ENCODE peak calls at places on chromosomes 16 and 17, in nine cellular contexts. One of them, this sample, is unnamed. For H3K4me1 and H3K27me3, the result is how much of the 10 kb centered on the place peaks cover.

GRCh38 chr16:48479955-48480354 is 94.7 kb upstream of the SIAH1 start:
- DNase-seq in HCT116: no peak
- DNase-seq in body of pancreas: no peak
- DNase-seq in cardiac muscle cell: no peak
- DNase-seq in heart left ventricle: no peak
- DNase-seq in breast epithelium: no peak
- DNase-seq in CD8-positive, alpha-beta T cell: no peak
- DNase-seq in tibial nerve: no peak
- DNase-seq in transverse colon: no peak
- DNase-seq in this sample: no peak

GRCh38 chr17:75876190-75876937 is 2.0 kb downstream of the TRIM47 start:
- DNase-seq in breast epithelium: no peak
- DNase-seq in CD8-positive, alpha-beta T cell: peak
- DNase-seq in heart left ventricle: peak
- DNase-seq in transverse colon: peak
- DNase-seq in cardiac muscle cell: no peak
- DNase-seq in body of pancreas: peak
- DNase-seq in HCT116: peak
- DNase-seq in tibial nerve: no peak
- DNase-seq in this sample: peak

GRCh38 chr16:68357521-68357922 is 46.7 kb downstream of the PRMT7 start:
- DNase-seq in tibial nerve: no peak
- DNase-seq in heart left ventricle: no peak
- DNase-seq in body of pancreas: no peak
- DNase-seq in HCT116: no peak
- DNase-seq in CD8-positive, alpha-beta T cell: no peak
- DNase-seq in transverse colon: no peak
- DNase-seq in cardiac muscle cell: no peak
- DNase-seq in breast epithelium: no peak
- DNase-seq in this sample: no peak

GRCh38 chr17:9702916-9703780 is 57.8 kb downstream of the USP43 start:
- DNase-seq in tibial nerve: no peak
- DNase-seq in body of pancreas: no peak
- DNase-seq in CD8-positive, alpha-beta T cell: no peak
- DNase-seq in HCT116: no peak
- DNase-seq in transverse colon: no peak
- DNase-seq in heart left ventricle: no peak
- DNase-seq in cardiac muscle cell: peak
- DNase-seq in breast epithelium: no peak
- DNase-seq in this sample: no peak

GRCh38 chr16:56910654-56911539 is 21.0 kb upstream of the HERPUD1 start:
- DNase-seq in cardiac muscle cell: no peak
- DNase-seq in heart left ventricle: peak
- DNase-seq in transverse colon: peak
- DNase-seq in HCT116: no peak
- DNase-seq in CD8-positive, alpha-beta T cell: no peak
- DNase-seq in body of pancreas: no peak
- DNase-seq in tibial nerve: no peak
- DNase-seq in breast epithelium: no peak
- DNase-seq in this sample: no peak

GRCh38 chr17:2393184-2393953 is 7.5 kb downstream of the MNT start:
- DNase-seq in CD8-positive, alpha-beta T cell: peak
- DNase-seq in body of pancreas: peak
- DNase-seq in cardiac muscle cell: peak
- DNase-seq in heart left ventricle: peak
- DNase-seq in HCT116: no peak
- DNase-seq in transverse colon: peak
- DNase-seq in tibial nerve: peak
- DNase-seq in breast epithelium: peak
- DNase-seq in this sample: peak

GRCh38 chr16:55133654-55134053 is 190.3 kb upstream of the IRX6 start:
- DNase-seq in CD8-positive, alpha-beta T cell: no peak
- DNase-seq in breast epithelium: no peak
- DNase-seq in heart left ventricle: no peak
- DNase-seq in transverse colon: no peak
- DNase-seq in tibial nerve: no peak
- DNase-seq in body of pancreas: no peak
- DNase-seq in HCT116: no peak
- DNase-seq in cardiac muscle cell: no peak
- DNase-seq in this sample: no peak

GRCh38 chr17:33802349-33803272 is 452.5 kb upstream of the CCL2 start:
- DNase-seq in transverse colon: no peak
- DNase-seq in HCT116: no peak
- DNase-seq in CD8-positive, alpha-beta T cell: no peak
- DNase-seq in cardiac muscle cell: no peak
- DNase-seq in breast epithelium: no peak
- DNase-seq in heart left ventricle: no peak
- DNase-seq in tibial nerve: no peak
- DNase-seq in body of pancreas: no peak
- DNase-seq in this sample: no peak

GRCh38 chr17:42251115-42251514 is 25.1 kb downstream of the STAT5B start:
- DNase-seq in body of pancreas: no peak
- DNase-seq in transverse colon: no peak
- DNase-seq in HCT116: no peak
- DNase-seq in heart left ventricle: no peak
- DNase-seq in tibial nerve: no peak
- DNase-seq in breast epithelium: no peak
- DNase-seq in cardiac muscle cell: no peak
- DNase-seq in CD8-positive, alpha-beta T cell: no peak
- DNase-seq in this sample: no peak

GRCh38 chr17:59651346-59651745 is 31.7 kb downstream of the CLTC start:
- DNase-seq in body of pancreas: no peak
- DNase-seq in breast epithelium: no peak
- DNase-seq in heart left ventricle: no peak
- DNase-seq in cardiac muscle cell: no peak
- DNase-seq in CD8-positive, alpha-beta T cell: no peak
- DNase-seq in tibial nerve: no peak
- DNase-seq in transverse colon: no peak
- DNase-seq in HCT116: no peak
- DNase-seq in this sample: no peak

GRCh38 chr17:58997756-58998553 is 108.7 kb downstream of the TRIM37 start:
- DNase-seq in heart left ventricle: no peak
- DNase-seq in body of pancreas: no peak
- DNase-seq in tibial nerve: no peak
- DNase-seq in HCT116: no peak
- DNase-seq in transverse colon: no peak
- DNase-seq in CD8-positive, alpha-beta T cell: no peak
- DNase-seq in cardiac muscle cell: no peak
- DNase-seq in breast epithelium: no peak
- DNase-seq in this sample: no peak

GRCh38 chr17:55605705-55606104 is 94.5 kb upstream of the SMIM36 start:
- DNase-seq in transverse colon: no peak
- DNase-seq in tibial nerve: no peak
- DNase-seq in heart left ventricle: no peak
- DNase-seq in breast epithelium: no peak
- DNase-seq in cardiac muscle cell: no peak
- DNase-seq in body of pancreas: no peak
- DNase-seq in HCT116: no peak
- DNase-seq in CD8-positive, alpha-beta T cell: no peak
- DNase-seq in this sample: no peak

GRCh38 chr17:17859909-17860760 is 23.3 kb upstream of the SREBF1 start:
- DNase-seq in heart left ventricle: peak
- DNase-seq in cardiac muscle cell: peak
- DNase-seq in tibial nerve: no peak
- DNase-seq in CD8-positive, alpha-beta T cell: peak
- DNase-seq in breast epithelium: peak
- DNase-seq in body of pancreas: peak
- DNase-seq in HCT116: no peak
- DNase-seq in transverse colon: peak
- DNase-seq in this sample: peak

GRCh38 chr17:42842286-42842685 is 2.1 kb upstream of the AOC2 start:
- DNase-seq in heart left ventricle: no peak
- DNase-seq in tibial nerve: no peak
- DNase-seq in cardiac muscle cell: no peak
- DNase-seq in breast epithelium: no peak
- DNase-seq in body of pancreas: no peak
- DNase-seq in transverse colon: no peak
- DNase-seq in CD8-positive, alpha-beta T cell: no peak
- DNase-seq in HCT116: no peak
- DNase-seq in this sample: no peak

GRCh38 chr16:67213197-67214019 is 13.5 kb upstream of the TMEM208 start:
- DNase-seq in transverse colon: no peak
- DNase-seq in heart left ventricle: no peak
- DNase-seq in cardiac muscle cell: no peak
- DNase-seq in tibial nerve: no peak
- DNase-seq in CD8-positive, alpha-beta T cell: no peak
- DNase-seq in body of pancreas: peak
- DNase-seq in breast epithelium: no peak
- DNase-seq in HCT116: no peak
- DNase-seq in this sample: no peak
- H3K27ac ChIP-seq in transverse colon: no peak
- H3K27ac ChIP-seq in heart left ventricle: no peak
- H3K27ac ChIP-seq in cardiac muscle cell: no peak
- H3K27ac ChIP-seq in tibial nerve: no peak
- H3K27ac ChIP-seq in CD8-positive, alpha-beta T cell: no peak
- H3K27ac ChIP-seq in body of pancreas: peak
- H3K27ac ChIP-seq in breast epithelium: no peak
- H3K27ac ChIP-seq in HCT116: no peak
- H3K27ac ChIP-seq in this sample: no peak

GRCh38 chr17:21287703-21288449 is 3.4 kb downstream of the MAP2K3 start:
- DNase-seq in body of pancreas: peak
- DNase-seq in heart left ventricle: peak
- DNase-seq in CD8-positive, alpha-beta T cell: peak
- DNase-seq in HCT116: peak
- DNase-seq in tibial nerve: peak
- DNase-seq in cardiac muscle cell: no peak
- DNase-seq in breast epithelium: peak
- DNase-seq in transverse colon: peak
- DNase-seq in this sample: peak
- H3K4me1 ChIP-seq in body of pancreas: half or more
- H3K4me1 ChIP-seq in heart left ventricle: half or more
- H3K4me1 ChIP-seq in CD8-positive, alpha-beta T cell: under half
- H3K4me1 ChIP-seq in HCT116: half or more
- H3K4me1 ChIP-seq in tibial nerve: half or more
- H3K4me1 ChIP-seq in cardiac muscle cell: under half
- H3K4me1 ChIP-seq in breast epithelium: under half
- H3K4me1 ChIP-seq in transverse colon: half or more
- H3K4me1 ChIP-seq in this sample: under half

DNA sequence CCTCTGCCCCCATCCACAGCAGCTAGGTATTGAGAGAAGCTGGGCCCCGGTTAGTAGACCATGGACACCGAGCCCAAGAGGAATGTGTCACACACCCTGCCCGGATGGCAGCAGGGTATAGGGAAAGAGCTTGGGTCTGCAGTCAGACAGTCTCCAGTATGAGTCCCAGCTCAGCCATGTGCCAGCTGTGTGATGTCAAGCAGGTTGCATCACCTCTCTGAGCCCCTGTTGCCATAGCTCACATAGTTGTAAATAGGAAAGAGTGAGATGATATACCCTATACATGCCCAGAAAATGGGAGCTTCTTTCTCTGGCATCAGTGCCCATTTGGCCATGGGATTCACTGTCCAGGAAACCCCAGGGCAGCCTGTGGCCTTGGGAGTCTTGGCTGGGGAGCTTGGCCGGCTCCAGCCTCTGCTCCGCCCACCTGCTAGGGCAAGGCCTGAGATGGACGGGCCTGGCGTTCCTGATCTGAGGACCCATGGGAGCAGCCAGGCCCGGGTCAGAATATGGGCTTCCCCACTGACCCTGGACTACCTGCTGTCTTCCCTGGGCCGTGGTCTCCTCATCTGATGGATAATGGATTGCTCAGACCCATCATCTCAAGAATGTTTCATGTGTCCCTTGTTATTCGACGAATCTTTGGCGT is 13.2 kb downstream of the CD300LG start:
- DNase-seq in body of pancreas: no peak
- DNase-seq in transverse colon: no peak
- DNase-seq in cardiac muscle cell: no peak
- DNase-seq in HCT116: no peak
- DNase-seq in tibial nerve: no peak
- DNase-seq in breast epithelium: no peak
- DNase-seq in CD8-positive, alpha-beta T cell: no peak
- DNase-seq in heart left ventricle: no peak
- DNase-seq in this sample: no peak
- H3K27me3 ChIP-seq in body of pancreas: under half
- H3K27me3 ChIP-seq in transverse colon: under half
- H3K27me3 ChIP-seq in cardiac muscle cell: under half
- H3K27me3 ChIP-seq in HCT116: under half
- H3K27me3 ChIP-seq in tibial nerve: under half
- H3K27me3 ChIP-seq in breast epithelium: under half
- H3K27me3 ChIP-seq in CD8-positive, alpha-beta T cell: under half
- H3K27me3 ChIP-seq in heart left ventricle: under half
- H3K27me3 ChIP-seq in this sample: under half

GRCh38 chr17:63963123-63963522 is 9.6 kb downstream of the SCN4A start:
- DNase-seq in transverse colon: no peak
- DNase-seq in heart left ventricle: peak
- DNase-seq in tibial nerve: no peak
- DNase-seq in CD8-positive, alpha-beta T cell: no peak
- DNase-seq in HCT116: no peak
- DNase-seq in breast epithelium: no peak
- DNase-seq in body of pancreas: no peak
- DNase-seq in cardiac muscle cell: no peak
- DNase-seq in this sample: peak
- H3K27ac ChIP-seq in transverse colon: no peak
- H3K27ac ChIP-seq in heart left ventricle: peak
- H3K27ac ChIP-seq in tibial nerve: no peak
- H3K27ac ChIP-seq in CD8-positive, alpha-beta T cell: no peak
- H3K27ac ChIP-seq in HCT116: no peak
- H3K27ac ChIP-seq in breast epithelium: peak
- H3K27ac ChIP-seq in body of pancreas: peak
- H3K27ac ChIP-seq in cardiac muscle cell: no peak
- H3K27ac ChIP-seq in this sample: peak

GRCh38 chr17:19292377-19292711 is 55.2 kb downstream of the EPN2 start:
- DNase-seq in CD8-positive, alpha-beta T cell: no peak
- DNase-seq in breast epithelium: no peak
- DNase-seq in HCT116: no peak
- DNase-seq in cardiac muscle cell: no peak
- DNase-seq in body of pancreas: no peak
- DNase-seq in transverse colon: no peak
- DNase-seq in heart left ventricle: no peak
- DNase-seq in tibial nerve: no peak
- DNase-seq in this sample: no peak

GRCh38 chr17:19294443-19294842 is 57.3 kb downstream of the EPN2 start:
- DNase-seq in transverse colon: no peak
- DNase-seq in cardiac muscle cell: no peak
- DNase-seq in HCT116: no peak
- DNase-seq in tibial nerve: no peak
- DNase-seq in breast epithelium: no peak
- DNase-seq in body of pancreas: no peak
- DNase-seq in heart left ventricle: no peak
- DNase-seq in CD8-positive, alpha-beta T cell: no peak
- DNase-seq in this sample: no peak

GRCh38 chr17:19298561-19299213 is 61.5 kb downstream of the EPN2 start:
- DNase-seq in transverse colon: no peak
- DNase-seq in breast epithelium: no peak
- DNase-seq in CD8-positive, alpha-beta T cell: no peak
- DNase-seq in heart left ventricle: no peak
- DNase-seq in HCT116: no peak
- DNase-seq in cardiac muscle cell: no peak
- DNase-seq in tibial nerve: no peak
- DNase-seq in body of pancreas: no peak
- DNase-seq in this sample: no peak

GRCh38 chr17:19296786-19297778 is 59.9 kb downstream of the EPN2 start:
- DNase-seq in heart left ventricle: no peak
- DNase-seq in cardiac muscle cell: peak
- DNase-seq in breast epithelium: no peak
- DNase-seq in transverse colon: no peak
- DNase-seq in CD8-positive, alpha-beta T cell: no peak
- DNase-seq in body of pancreas: no peak
- DNase-seq in HCT116: no peak
- DNase-seq in tibial nerve: no peak
- DNase-seq in this sample: no peak

GRCh38 chr17:19295478-19296200 is 58.5 kb downstream of the EPN2 start:
- DNase-seq in cardiac muscle cell: no peak
- DNase-seq in HCT116: no peak
- DNase-seq in CD8-positive, alpha-beta T cell: no peak
- DNase-seq in body of pancreas: no peak
- DNase-seq in breast epithelium: no peak
- DNase-seq in transverse colon: no peak
- DNase-seq in tibial nerve: no peak
- DNase-seq in heart left ventricle: no peak
- DNase-seq in this sample: no peak
- H3K4me1 ChIP-seq in cardiac muscle cell: under half
- H3K4me1 ChIP-seq in HCT116: under half
- H3K4me1 ChIP-seq in CD8-positive, alpha-beta T cell: under half
- H3K4me1 ChIP-seq in body of pancreas: under half
- H3K4me1 ChIP-seq in breast epithelium: under half
- H3K4me1 ChIP-seq in transverse colon: under half
- H3K4me1 ChIP-seq in tibial nerve: half or more
- H3K4me1 ChIP-seq in heart left ventricle: half or more
- H3K4me1 ChIP-seq in this sample: under half

This sample was measured in uterus.